ENCODE peak calls at places on chromosome 15, in six cellular contexts. D is Peyer's patch, A is adrenal gland, R is endothelial cell of umbilical vein, V is suprapubic skin, B is HepG2. Y is an unnamed sample.

GRCh38 chr15:25969886-25970285 is 106.8 kb upstream of the ATP10A start:
- DNase-seq in D (no peak), A (no peak), R (no peak), V (no peak), B (no peak), Y (no peak)

GRCh38 chr15:38651328-38652038 is 86.9 kb upstream of the RASGRP1 start:
- DNase-seq in D (peak; percentile 45), A (no peak), R (no peak), V (no peak), B (no peak), Y (no peak)

GRCh38 chr15:48596415-48596814 is 49.1 kb downstream of the FBN1 start:
- DNase-seq in D (no peak), A (no peak), R (no peak), V (no peak), B (no peak), Y (no peak)

GRCh38 chr15:40336129-40337122 is 4.3 kb downstream of the CCDC9B start:
- DNase-seq in D (peak; percentile 40), A (no peak), R (no peak), V (no peak), B (no peak), Y (peak; percentile 39)

GRCh38 chr15:64224508-64224907 is 61.7 kb upstream of the PPIB start:
- DNase-seq in D (no peak), A (peak; percentile 35), R (peak; percentile 61), V (no peak), B (peak; percentile 10), Y (peak; percentile 72)

GRCh38 chr15:33844597-33844996 is 123.7 kb upstream of the CHRM5 start:
- DNase-seq in D (no peak), A (no peak), R (no peak), V (no peak), B (no peak), Y (no peak)

GRCh38 chr15:66832679-66833078 is 130.6 kb downstream of the SMAD6 start:
- DNase-seq in D (no peak), A (no peak), R (no peak), V (no peak), B (no peak), Y (no peak)

GRCh38 chr15:25862087-25862468 is 1.0 kb downstream of the ATP10A start:
- DNase-seq in D (no peak), A (peak; percentile 34), R (no peak), V (no peak), B (no peak), Y (no peak)

GRCh38 chr15:91952216-91952615 is 98.7 kb downstream of the SLCO3A1 start:
- DNase-seq in D (no peak), A (no peak), R (no peak), V (no peak), B (no peak), Y (no peak)

GRCh38 chr15:48084759-48085420 is 35.9 kb upstream of the SLC24A5 start:
- DNase-seq in D (no peak), A (no peak), R (peak; percentile 18), V (no peak), B (peak; percentile 26), Y (no peak)

GRCh38 chr15:42891569-42891968 is 29.0 kb downstream of the TTBK2 start:
- DNase-seq in D (no peak), A (no peak), R (peak; percentile 14), V (no peak), B (no peak), Y (no peak)

GRCh38 chr15:65910341-65910740 is 41.0 kb downstream of the RAB11A start:
- DNase-seq in D (no peak), A (no peak), R (no peak), V (no peak), B (no peak), Y (no peak)

GRCh38 chr15:70783610-70784021 is 20.3 kb upstream of the UACA start:
- DNase-seq in D (no peak), A (peak; percentile 28), R (no peak), V (no peak), B (peak; percentile 51), Y (no peak)

GRCh38 chr15:73716417-73716816 is 32.2 kb downstream of the CD276 start:
- DNase-seq in D (no peak), A (no peak), R (no peak), V (no peak), B (no peak), Y (no peak)

GRCh38 chr15:93829115-93829849 is 402.1 kb upstream of the MCTP2 start:
- DNase-seq in D (no peak), A (no peak), R (no peak), V (no peak), B (no peak), Y (peak; percentile 57)

GRCh38 chr15:26157081-26157480 is 294.0 kb upstream of the ATP10A start:
- DNase-seq in D (no peak), A (no peak), R (no peak), V (no peak), B (no peak), Y (no peak)

GRCh38 chr15:81387629-81388430 is 13.8 kb upstream of the TMC3 start:
- DNase-seq in D (no peak), A (no peak), R (no peak), V (no peak), B (no peak), Y (no peak)

GRCh38 chr15:101604124-101604874 is 47.9 kb downstream of the TM2D3 start:
- DNase-seq in D (no peak), A (no peak), R (no peak), V (no peak), B (no peak), Y (no peak)
- TF ChIP-seq POLR2A in D (no peak), A (no peak), R (no peak), V (no peak), B (no peak), Y (no peak)

GRCh38 chr15:28013480-28013879 is 85.6 kb downstream of the OCA2 start:
- DNase-seq in D (no peak), A (no peak), R (no peak), V (no peak), B (no peak), Y (no peak)

GRCh38 chr15:28015855-28016254 is 83.3 kb downstream of the OCA2 start:
- DNase-seq in D (no peak), A (no peak), R (no peak), V (no peak), B (no peak), Y (no peak)

GRCh38 chr15:28012231-28012630 is 86.9 kb downstream of the OCA2 start:
- DNase-seq in D (no peak), A (no peak), R (no peak), V (no peak), B (no peak), Y (no peak)

GRCh38 chr15:28014623-28015200 is 84.4 kb downstream of the OCA2 start:
- DNase-seq in D (no peak), A (no peak), R (no peak), V (no peak), B (no peak), Y (no peak)

GRCh38 chr15:28013976-28014375 is 85.1 kb downstream of the OCA2 start:
- DNase-seq in D (no peak), A (no peak), R (no peak), V (no peak), B (no peak), Y (no peak)
- TF ChIP-seq POLR2A in D (no peak), A (no peak), R (no peak), V (no peak), B (no peak), Y (no peak)

DNA sequence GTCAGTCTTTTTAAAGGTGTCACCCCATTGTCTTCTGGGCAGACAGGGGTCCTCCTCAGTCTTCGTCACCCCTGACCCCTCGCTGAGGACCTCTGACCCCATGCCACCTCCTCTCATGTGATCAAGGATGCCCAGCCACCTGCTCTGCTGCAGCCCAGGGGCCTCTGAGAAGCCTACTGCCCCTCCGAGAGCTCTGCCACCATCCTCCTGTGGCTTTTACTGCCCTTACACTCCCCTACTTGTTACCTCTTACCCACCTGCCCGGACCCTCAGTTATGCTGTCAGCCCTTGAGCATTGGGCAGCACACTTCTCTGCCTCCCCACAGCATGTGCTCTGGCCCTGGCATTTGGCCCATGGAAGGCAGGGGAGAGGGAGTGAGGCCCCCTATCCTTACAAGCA is 123.2 kb downstream of the LRRK1 start:
- DNase-seq in D (no peak), A (peak; percentile 7), R (no peak), V (peak; percentile 45), B (no peak), Y (no peak)
- TF ChIP-seq POLR2A in D (no peak), A (no peak), R (no peak), V (no peak), B (no peak), Y (no peak)

DNA sequence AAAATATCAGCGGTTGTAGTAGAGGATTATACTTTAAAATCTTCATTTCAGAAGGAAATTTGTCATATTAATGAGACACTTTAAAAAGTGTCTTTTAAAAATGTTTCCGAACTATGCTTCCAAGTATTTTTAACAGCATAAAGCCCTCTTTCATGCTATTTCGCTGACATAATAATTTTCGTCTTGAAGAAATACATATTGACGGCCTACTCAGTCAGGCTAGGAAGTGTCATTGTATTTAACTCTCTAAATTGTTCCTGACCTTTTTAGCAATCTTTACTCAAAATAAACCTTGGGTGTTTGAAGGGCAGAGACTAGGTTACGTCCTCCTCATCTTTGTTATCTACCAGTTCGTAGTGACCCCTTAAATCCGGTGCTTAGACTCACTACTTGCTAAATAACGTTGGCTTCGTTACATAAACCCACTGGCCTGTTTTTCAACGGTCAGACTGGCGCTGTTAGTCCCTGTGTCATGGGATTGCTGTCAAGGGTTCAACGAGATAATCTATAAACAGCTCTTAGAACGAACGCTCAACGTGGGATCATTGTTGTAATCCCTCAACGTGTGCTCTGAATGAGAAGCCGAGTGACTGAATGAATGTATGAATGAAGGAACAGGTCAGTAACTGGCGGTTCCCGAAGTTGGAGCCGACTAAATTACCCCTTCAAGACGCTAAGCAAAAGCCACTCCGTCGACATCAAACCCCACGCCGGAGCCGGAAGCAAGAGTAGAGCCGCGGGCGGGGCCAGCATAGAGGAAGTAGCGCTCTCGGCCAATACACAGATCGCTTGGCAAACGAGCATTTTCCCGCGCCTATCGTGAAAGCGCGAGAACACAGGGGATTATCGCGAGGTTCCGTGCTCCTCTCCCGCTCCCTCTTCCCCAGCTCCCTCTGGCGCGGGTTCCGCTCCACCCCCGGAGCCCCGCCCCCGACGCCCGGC is 516 bp upstream of the LRRC28 start:
- DNase-seq in D (peak; percentile 94), A (peak; percentile 99), R (peak; percentile 100), V (peak; percentile 98), B (peak; percentile 97), Y (peak; percentile 98)
- TF ChIP-seq POLR2A in D (peak; percentile 84), A (peak; percentile 70), R (peak; percentile 89), V (peak; percentile 76), B (peak; percentile 93), Y (peak; percentile 98)